ENCODE peak calls at places on chromosomes 16 and 17, in four cellular contexts. X, U, A and V are unnamed samples.

GRCh38 chr17:57406131-57406980 is 150.0 kb downstream of the MSI2 start:
- DNase-seq in X (no peak), U (no peak), A (no peak), V (no peak)

GRCh38 chr17:66720567-66720966 is 114.3 kb upstream of the CACNG5 start:
- DNase-seq in X (no peak), U (no peak), A (no peak), V (no peak)

GRCh38 chr17:71801301-71801700 is 319.5 kb upstream of the SOX9 start:
- DNase-seq in X (no peak), U (no peak), A (no peak), V (no peak)

GRCh38 chr17:57762375-57762916 is 17.3 kb upstream of the CCDC182 start:
- DNase-seq in X (no peak), U (no peak), A (no peak), V (no peak)

GRCh38 chr17:78944956-78945355 is 19.8 kb upstream of the TIMP2 start:
- DNase-seq in X (no peak), U (no peak), A (no peak), V (no peak)

GRCh38 chr16:77344306-77344705 is 90.5 kb downstream of the ADAMTS18 start:
- DNase-seq in X (no peak), U (no peak), A (no peak), V (no peak)

GRCh38 chr17:30344283-30345088 is 10.6 kb upstream of the TMIGD1 start:
- DNase-seq in X (no peak), U (no peak), A (no peak), V (no peak)

GRCh38 chr17:67999291-67999911 is 3.1 kb upstream of the C17orf58 start:
- DNase-seq in X (no peak), U (no peak), A (no peak), V (no peak)

GRCh38 chr16:483351-484075 is 44.0 kb upstream of the CAPN15 start:
- DNase-seq in X (no peak), U (no peak), A (no peak), V (no peak)

GRCh38 chr16:86680661-86681439 is 102.5 kb downstream of the FOXL1 start:
- DNase-seq in X (no peak), U (no peak), A (no peak), V (no peak)

GRCh38 chr17:77857613-77858012 is 100.9 kb upstream of the TNRC6C start:
- DNase-seq in X (no peak), U (no peak), A (no peak), V (no peak)

GRCh38 chr16:48158296-48158695 is 2.5 kb upstream of the ABCC12 start:
- DNase-seq in X (no peak), U (no peak), A (no peak), V (no peak)